ENCODE peak calls at places on chromosomes 3 and 15, in seven cellular contexts. A, S, C, B, O, V and G are unnamed samples.

GRCh38 chr15:73052679-73053397 is 575 bp downstream of the NEO1 start:
- DNase-seq in O (no peak), C (peak; percentile 7), V (peak; percentile 38), A (peak; percentile 3), S (peak; percentile 14), B (peak; percentile 5), G (peak; percentile 82)

GRCh38 chr15:92164327-92165000 is 229.2 kb upstream of the ST8SIA2 start:
- DNase-seq in A (no peak), B (no peak), S (no peak), V (no peak), O (peak; percentile 25), C (no peak), G (peak; percentile 69)

GRCh38 chr3:156840826-156841689 is 14.9 kb downstream of the LEKR1 start:
- DNase-seq in C (no peak), V (no peak), O (no peak), B (no peak), S (no peak), A (no peak), G (no peak)

GRCh38 chr3:184305577-184305976 is 6.5 kb downstream of the PSMD2 start:
- DNase-seq in V (no peak), C (no peak), B (no peak), A (peak; percentile 13), O (no peak), S (no peak), G (no peak)

GRCh38 chr15:58473720-58474119 is 41.9 kb downstream of the LIPC start:
- DNase-seq in S (no peak), A (peak; percentile 30), B (no peak), V (peak; percentile 27), O (no peak), C (no peak), G (no peak)

GRCh38 chr15:44535509-44536297 is 1.2 kb upstream of the EIF3J start:
- DNase-seq in B (no peak), C (no peak), O (no peak), S (no peak), A (peak; percentile 11), V (peak; percentile 54), G (peak; percentile 72)

GRCh38 chr3:192422321-192422997 is 304.9 kb downstream of the FGF12 start:
- DNase-seq in S (no peak), V (no peak), A (peak; percentile 12), O (no peak), C (no peak), B (no peak), G (no peak)

GRCh38 chr3:196741401-196741761 is 1.7 kb downstream of the PAK2 start:
- DNase-seq in O (no peak), V (no peak), S (no peak), B (no peak), C (no peak), A (peak; percentile 2), G (no peak)